ENCODE peak calls at places on chromosomes 11 and 22, in eight cellular contexts. G is IMR-90, W is endodermal cell, P is heart left ventricle, U is A673, X is fibroblast of lung, S is body of pancreas, T is kidney. Y is an unnamed sample. For H3K4me1, the result is how much of the 10 kb centered on the place peaks cover.

GRCh38 chr11:1112351-1113191 is 37.9 kb downstream of the MUC2 start:
- DNase-seq in G (no peak), W (peak), P (no peak), U (no peak), X (no peak), S (peak), T (peak), Y (no peak)

GRCh38 chr22:45521178-45521577 is 18.5 kb downstream of the FBLN1 start:
- DNase-seq in G (no peak), W (no peak), P (no peak), U (no peak), X (no peak), S (no peak), T (no peak), Y (no peak)

GRCh38 chr11:66978229-66978628 is 3.1 kb downstream of the C11orf86 start:
- DNase-seq in G (no peak), W (no peak), P (no peak), U (no peak), X (no peak), S (no peak), T (no peak), Y (no peak)

GRCh38 chr11:69423181-69423580 is 58.3 kb upstream of the LINC01488 start:
- DNase-seq in G (no peak), W (no peak), P (no peak), U (no peak), X (no peak), S (no peak), T (peak), Y (no peak)

GRCh38 chr11:58641326-58641725 is 18.9 kb downstream of the CNTF start:
- DNase-seq in G (no peak), W (no peak), P (no peak), U (no peak), X (no peak), S (no peak), T (no peak), Y (no peak)

GRCh38 chr22:42296381-42296853 is 26.0 kb upstream of the TCF20 start:
- DNase-seq in G (no peak), W (peak), P (peak), U (peak), X (no peak), S (peak), T (no peak), Y (peak)

GRCh38 chr11:73976451-73977151 is 6.0 kb downstream of the UCP2 start:
- DNase-seq in G (no peak), W (no peak), P (no peak), U (no peak), X (no peak), S (no peak), T (peak), Y (no peak)

GRCh38 chr11:69830086-69830485 is 10.9 kb upstream of the FGF3 start:
- DNase-seq in G (no peak), W (peak), P (no peak), U (no peak), X (no peak), S (no peak), T (no peak), Y (no peak)

GRCh38 chr22:17087176-17088131 is 2.7 kb downstream of the IL17RA start:
- DNase-seq in G (peak), W (peak), P (no peak), U (no peak), X (peak), S (no peak), T (no peak), Y (no peak)

GRCh38 chr11:102437727-102438126 is 14.8 kb downstream of the TMEM123 start:
- DNase-seq in G (no peak), W (no peak), P (no peak), U (no peak), X (no peak), S (no peak), T (no peak), Y (no peak)

GRCh38 chr22:31343235-31344191 is 2.6 kb downstream of the PATZ1 start:
- DNase-seq in G (peak), W (peak), P (peak), U (peak), X (peak), S (peak), T (peak), Y (peak)

GRCh38 chr22:34414467-34415440 is 494.5 kb upstream of the LARGE1 start:
- DNase-seq in G (no peak), W (peak), P (peak), U (peak), X (no peak), S (peak), T (no peak), Y (peak)

GRCh38 chr11:79304599-79305212 is 136.1 kb downstream of the TENM4 start:
- DNase-seq in G (no peak), W (no peak), P (no peak), U (no peak), X (peak), S (no peak), T (no peak), Y (no peak)

GRCh38 chr11:59559886-59560285 is 48.5 kb downstream of the OR4D9 start:
- DNase-seq in G (no peak), W (no peak), P (no peak), U (no peak), X (no peak), S (no peak), T (no peak), Y (no peak)

GRCh38 chr11:104333977-104334376 is 170.0 kb upstream of the PDGFD start:
- DNase-seq in G (no peak), W (peak), P (no peak), U (peak), X (no peak), S (no peak), T (no peak), Y (peak)

GRCh38 chr22:37282385-37282677 is at the start of gene CYTH4:
- DNase-seq in G (no peak), W (no peak), P (peak), U (no peak), X (no peak), S (peak), T (peak), Y (no peak)

GRCh38 chr11:17782938-17783337 is 48.4 kb downstream of the KCNC1 start:
- DNase-seq in G (no peak), W (no peak), P (no peak), U (no peak), X (no peak), S (no peak), T (no peak), Y (no peak)

GRCh38 chr11:130390071-130390758 is 38.2 kb downstream of the ADAMTS8 start:
- DNase-seq in G (peak), W (no peak), P (no peak), U (peak), X (peak), S (peak), T (no peak), Y (no peak)
- TF ChIP-seq CTCF in G (peak), W (peak), P (peak), U (peak), X (peak), S (no peak), T (peak), Y (peak)

GRCh38 chr22:40051322-40051721 is 56.6 kb downstream of the FAM83F start:
- DNase-seq in G (no peak), W (no peak), P (no peak), U (no peak), X (no peak), S (no peak), T (no peak), Y (no peak)
- H3K4me1 ChIP-seq in G (under half), W (under half), P (under half), U (under half), X (under half), S (under half), T (under half), Y (under half)

GRCh38 chr11:33323421-33323820 is 66.2 kb downstream of the HIPK3 start:
- DNase-seq in G (no peak), W (no peak), P (no peak), U (no peak), X (no peak), S (no peak), T (no peak), Y (no peak)
- TF ChIP-seq CTCF in G (peak), W (no peak), P (no peak), U (peak), X (no peak), S (no peak), T (no peak), Y (no peak)

GRCh38 chr11:8792636-8793035 is 110.0 kb downstream of the RPL27A start:
- DNase-seq in G (no peak), W (peak), P (no peak), U (no peak), X (peak), S (no peak), T (no peak), Y (no peak)
- H3K4me1 ChIP-seq in G (under half), W (under half), P (under half), U (under half), X (under half), S (half or more), T (under half), Y (under half)

GRCh38 chr11:77473801-77474508 is at the start of gene PAK1:
- DNase-seq in G (peak), W (peak), P (peak), U (peak), X (peak), S (peak), T (peak), Y (peak)
- TF ChIP-seq CTCF in G (peak), W (peak), P (no peak), U (peak), X (peak), S (no peak), T (peak), Y (peak)

DNA sequence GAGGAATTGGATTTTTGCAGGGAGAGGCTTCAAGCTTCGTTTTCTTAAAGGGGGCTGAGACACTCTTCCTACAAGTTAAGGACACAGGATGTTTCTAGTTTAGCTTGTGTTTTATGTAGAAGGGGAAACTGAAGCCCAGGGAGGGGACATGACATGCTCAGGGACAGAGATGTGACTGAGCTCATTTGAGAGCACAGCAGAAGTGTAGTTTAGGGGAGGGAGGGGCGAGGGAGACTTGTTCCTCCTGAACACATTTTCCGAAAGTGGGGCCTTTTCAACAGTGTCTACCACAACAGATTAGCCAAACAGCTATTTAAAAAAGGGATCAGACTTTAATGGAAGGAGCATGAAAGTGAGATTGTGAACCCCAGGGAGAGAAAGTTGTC is 148.1 kb downstream of the FBXO7 start:
- DNase-seq in G (no peak), W (no peak), P (no peak), U (no peak), X (no peak), S (no peak), T (no peak), Y (no peak)
- H3K4me1 ChIP-seq in G (under half), W (under half), P (half or more), U (under half), X (under half), S (under half), T (half or more), Y (under half)

GRCh38 chr11:119805663-119806062 is 76.7 kb upstream of the NECTIN1 start:
- DNase-seq in G (no peak), W (no peak), P (no peak), U (no peak), X (no peak), S (no peak), T (no peak), Y (no peak)
- TF ChIP-seq CTCF in G (no peak), W (no peak), P (no peak), U (no peak), X (no peak), S (no peak), T (no peak), Y (no peak)

DNA sequence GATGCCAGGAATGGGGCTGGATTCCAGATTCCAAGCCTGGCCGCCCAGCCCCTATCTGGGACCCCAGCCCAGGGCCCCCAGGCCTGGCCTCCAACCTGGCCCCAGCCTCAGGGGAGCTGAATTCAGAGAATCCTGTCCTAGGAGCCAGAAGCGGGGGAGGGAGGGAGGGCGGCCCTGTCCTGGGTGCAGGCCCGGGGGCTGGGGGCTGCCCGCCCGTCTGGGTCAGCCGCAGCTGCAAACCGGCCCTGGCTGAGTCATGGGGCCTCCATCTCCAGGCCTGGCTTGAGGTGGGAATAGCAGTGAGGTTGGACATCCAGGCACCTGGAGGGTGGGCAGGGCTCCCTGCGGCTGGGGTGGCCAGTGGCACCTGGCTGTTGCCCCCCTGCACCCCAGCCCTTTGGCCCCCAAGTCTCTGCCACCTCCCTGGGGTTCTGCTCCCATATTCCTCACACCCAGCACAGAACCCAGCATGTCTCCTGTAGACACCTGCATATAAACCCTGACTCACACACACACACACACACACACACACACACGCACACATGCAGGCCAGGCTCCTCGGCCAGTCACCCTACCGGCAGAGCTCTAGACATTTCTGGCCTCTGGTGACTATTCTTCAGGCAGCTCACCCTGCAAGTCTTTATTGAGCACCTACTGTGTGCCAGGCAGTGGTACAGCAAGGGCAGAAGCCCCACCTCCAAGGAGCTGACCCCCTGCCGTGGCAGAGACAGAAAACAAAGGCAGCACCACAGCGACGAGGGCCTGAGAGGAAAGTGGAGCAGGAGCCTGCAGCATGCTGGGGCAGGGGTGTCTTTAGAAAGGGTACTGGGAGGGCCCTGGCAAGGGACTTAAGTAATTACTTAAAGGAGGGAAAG is 50.4 kb downstream of the CDKN1C start:
- DNase-seq in G (peak), W (peak), P (no peak), U (no peak), X (peak), S (no peak), T (peak), Y (no peak)
- H3K4me1 ChIP-seq in G (under half), W (under half), P (under half), U (under half), X (under half), S (under half), T (under half), Y (under half)

Y was measured in BE2C.